ENCODE peak calls at places on chromosomes 6 and 20, in six cellular contexts. One of them, this sample, is unnamed.

GRCh38 chr6:39657355-39657754 is 67.9 kb downstream of the KIF6 start:
- DNase-seq in HCT116: no peak
- DNase-seq in GM12878: no peak
- DNase-seq in HepG2: no peak
- DNase-seq in H1: no peak
- DNase-seq in K562: no peak
- DNase-seq in this sample: no peak

GRCh38 chr6:122220254-122220653 is 179.2 kb upstream of the HSF2 start:
- DNase-seq in HCT116: no peak
- DNase-seq in GM12878: no peak
- DNase-seq in HepG2: no peak
- DNase-seq in H1: no peak
- DNase-seq in K562: no peak
- DNase-seq in this sample: no peak

GRCh38 chr20:48260370-48260769 is 475.1 kb upstream of the SULF2 start:
- DNase-seq in HCT116: no peak
- DNase-seq in GM12878: no peak
- DNase-seq in HepG2: no peak
- DNase-seq in H1: no peak
- DNase-seq in K562: no peak
- DNase-seq in this sample: no peak

GRCh38 chr6:163751032-163751525 is 336.6 kb downstream of the QKI start:
- DNase-seq in HCT116: no peak
- DNase-seq in GM12878: no peak
- DNase-seq in HepG2: no peak
- DNase-seq in H1: no peak
- DNase-seq in K562: no peak
- DNase-seq in this sample: no peak

GRCh38 chr20:21048841-21049273 is 57.3 kb downstream of the LINC00237 start:
- DNase-seq in HCT116: peak; percentile 28
- DNase-seq in GM12878: no peak
- DNase-seq in HepG2: peak; percentile 55
- DNase-seq in H1: peak; percentile 96
- DNase-seq in K562: peak; percentile 74
- DNase-seq in this sample: peak; percentile 88

GRCh38 chr6:159833556-159833955 is 33.5 kb downstream of the PNLDC1 start:
- DNase-seq in HCT116: no peak
- DNase-seq in GM12878: no peak
- DNase-seq in HepG2: no peak
- DNase-seq in H1: no peak
- DNase-seq in K562: no peak
- DNase-seq in this sample: no peak

GRCh38 chr20:22382742-22383141 is 201.6 kb downstream of the FOXA2 start:
- DNase-seq in HCT116: no peak
- DNase-seq in GM12878: no peak
- DNase-seq in HepG2: no peak
- DNase-seq in H1: no peak
- DNase-seq in K562: no peak
- DNase-seq in this sample: no peak

GRCh38 chr6:117463762-117464665 is 18.5 kb upstream of the DCBLD1 start:
- DNase-seq in HCT116: no peak
- DNase-seq in GM12878: no peak
- DNase-seq in HepG2: no peak
- DNase-seq in H1: no peak
- DNase-seq in K562: no peak
- DNase-seq in this sample: no peak

GRCh38 chr6:110125361-110125760 is 54.1 kb downstream of the WASF1 start:
- DNase-seq in HCT116: no peak
- DNase-seq in GM12878: no peak
- DNase-seq in HepG2: peak; percentile 2
- DNase-seq in H1: no peak
- DNase-seq in K562: no peak
- DNase-seq in this sample: no peak

GRCh38 chr6:138864343-138864890 is 68.5 kb downstream of the ECT2L start:
- DNase-seq in HCT116: no peak
- DNase-seq in GM12878: no peak
- DNase-seq in HepG2: no peak
- DNase-seq in H1: no peak
- DNase-seq in K562: no peak
- DNase-seq in this sample: no peak

GRCh38 chr20:17884318-17885003 is 84.1 kb downstream of the SNX5 start:
- DNase-seq in HCT116: no peak
- DNase-seq in GM12878: no peak
- DNase-seq in HepG2: no peak
- DNase-seq in H1: no peak
- DNase-seq in K562: no peak
- DNase-seq in this sample: no peak

GRCh38 chr6:108676555-108676954 is 115.8 kb downstream of the FOXO3 start:
- DNase-seq in HCT116: no peak
- DNase-seq in GM12878: no peak
- DNase-seq in HepG2: no peak
- DNase-seq in H1: no peak
- DNase-seq in K562: no peak
- DNase-seq in this sample: no peak

GRCh38 chr6:144197919-144198318 is 47.6 kb downstream of the STX11 start:
- DNase-seq in HCT116: no peak
- DNase-seq in GM12878: no peak
- DNase-seq in HepG2: no peak
- DNase-seq in H1: no peak
- DNase-seq in K562: no peak
- DNase-seq in this sample: no peak

GRCh38 chr20:34142121-34142520 is 30.1 kb upstream of the EIF2S2 start:
- DNase-seq in HCT116: no peak
- DNase-seq in GM12878: no peak
- DNase-seq in HepG2: no peak
- DNase-seq in H1: no peak
- DNase-seq in K562: no peak
- DNase-seq in this sample: no peak

GRCh38 chr6:2749972-2750600 is 636 bp downstream of the MYLK4 start:
- DNase-seq in HCT116: peak; percentile 43
- DNase-seq in GM12878: no peak
- DNase-seq in HepG2: peak; percentile 46
- DNase-seq in H1: peak; percentile 81
- DNase-seq in K562: peak; percentile 71
- DNase-seq in this sample: peak; percentile 62

GRCh38 chr6:2990179-2990931 is 9.3 kb upstream of the NQO2 start:
- DNase-seq in HCT116: no peak
- DNase-seq in GM12878: no peak
- DNase-seq in HepG2: no peak
- DNase-seq in H1: no peak
- DNase-seq in K562: peak; percentile 49
- DNase-seq in this sample: no peak

GRCh38 chr20:60078351-60079250 is 120.4 kb downstream of the CDH26 start:
- DNase-seq in HCT116: no peak
- DNase-seq in GM12878: no peak
- DNase-seq in HepG2: no peak
- DNase-seq in H1: no peak
- DNase-seq in K562: no peak
- DNase-seq in this sample: no peak

GRCh38 chr6:24761193-24761835 is 13.4 kb upstream of the GMNN start:
- DNase-seq in HCT116: no peak
- DNase-seq in GM12878: no peak
- DNase-seq in HepG2: no peak
- DNase-seq in H1: no peak
- DNase-seq in K562: peak; percentile 49
- DNase-seq in this sample: peak; percentile 52

GRCh38 chr20:50004175-50004574 is 21.4 kb downstream of the SNAI1 start:
- DNase-seq in HCT116: no peak
- DNase-seq in GM12878: no peak
- DNase-seq in HepG2: no peak
- DNase-seq in H1: no peak
- DNase-seq in K562: no peak
- DNase-seq in this sample: no peak

GRCh38 chr20:8073024-8073832 is 53.7 kb upstream of the TMX4 start:
- DNase-seq in HCT116: no peak
- DNase-seq in GM12878: no peak
- DNase-seq in HepG2: peak; percentile 29
- DNase-seq in H1: no peak
- DNase-seq in K562: no peak
- DNase-seq in this sample: no peak

GRCh38 chr6:138795809-138796469 is at the start of gene ECT2L:
- DNase-seq in HCT116: no peak
- DNase-seq in GM12878: no peak
- DNase-seq in HepG2: no peak
- DNase-seq in H1: peak; percentile 89
- DNase-seq in K562: no peak
- DNase-seq in this sample: peak; percentile 84

DNA sequence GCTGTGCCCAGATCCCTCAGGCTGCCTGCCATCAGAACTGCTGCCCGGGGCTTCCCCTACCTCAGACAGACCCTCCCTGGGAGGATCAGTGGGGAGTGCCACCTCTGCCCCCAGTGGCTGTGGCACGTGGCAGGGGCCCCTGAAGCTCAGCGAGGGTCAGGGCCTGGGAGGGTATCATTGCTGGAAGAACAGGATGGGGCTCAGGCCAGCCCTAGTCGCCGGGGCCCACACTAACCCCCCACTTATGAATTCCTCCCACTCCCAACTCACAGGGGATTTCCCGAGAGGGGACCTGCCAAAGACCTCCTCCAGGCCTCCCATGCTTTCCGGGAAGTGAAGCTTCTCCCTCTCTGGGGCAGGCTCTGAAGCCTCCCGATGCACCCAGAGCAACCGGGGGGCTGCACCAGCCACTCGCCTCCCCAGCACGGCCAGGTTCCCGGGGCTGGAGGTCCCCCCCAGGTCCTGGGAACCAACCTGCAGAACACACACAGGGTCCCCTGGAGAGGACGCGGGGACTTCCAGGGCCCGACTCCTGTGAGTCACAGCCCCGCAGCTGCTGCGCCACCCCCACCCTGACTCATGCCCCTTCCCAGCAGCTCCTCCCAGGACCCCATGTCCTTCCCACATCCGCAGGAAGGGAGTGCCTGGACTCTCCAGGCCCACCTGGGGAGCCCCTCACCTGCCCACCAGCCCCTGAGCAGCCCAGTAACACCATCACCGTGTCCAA is 2.5 kb downstream of the TNFRSF6B start:
- DNase-seq in HCT116: peak; percentile 67
- DNase-seq in GM12878: peak; percentile 30
- DNase-seq in HepG2: no peak
- DNase-seq in H1: no peak
- DNase-seq in K562: no peak
- DNase-seq in this sample: no peak
- TF ChIP-seq ATF3 in HCT116: no peak
- TF ChIP-seq ATF3 in GM12878: no peak
- TF ChIP-seq ATF3 in HepG2: no peak
- TF ChIP-seq ATF3 in H1: no peak
- TF ChIP-seq ATF3 in K562: no peak
- TF ChIP-seq ATF3 in this sample: no peak

GRCh38 chr6:104995989-104996617 is 39.2 kb downstream of the LIN28B start:
- DNase-seq in HCT116: no peak
- DNase-seq in GM12878: no peak
- DNase-seq in HepG2: no peak
- DNase-seq in H1: no peak
- DNase-seq in K562: no peak
- DNase-seq in this sample: no peak
- TF ChIP-seq CTCF in HCT116: peak; percentile 15
- TF ChIP-seq CTCF in GM12878: peak; percentile 6
- TF ChIP-seq CTCF in HepG2: peak; percentile 31
- TF ChIP-seq CTCF in H1: no peak
- TF ChIP-seq CTCF in K562: no peak
- TF ChIP-seq CTCF in this sample: no peak

GRCh38 chr20:53736757-53737403 is 143.2 kb upstream of the ZNF217 start:
- DNase-seq in HCT116: no peak
- DNase-seq in GM12878: peak; percentile 79
- DNase-seq in HepG2: no peak
- DNase-seq in H1: no peak
- DNase-seq in K562: no peak
- DNase-seq in this sample: no peak

GRCh38 chr20:53737404-53738038 is 143.9 kb upstream of the ZNF217 start:
- DNase-seq in HCT116: no peak
- DNase-seq in GM12878: no peak
- DNase-seq in HepG2: no peak
- DNase-seq in H1: no peak
- DNase-seq in K562: peak; percentile 29
- DNase-seq in this sample: no peak

GRCh38 chr20:53738039-53738944 is 144.7 kb upstream of the ZNF217 start:
- DNase-seq in HCT116: no peak
- DNase-seq in GM12878: no peak
- DNase-seq in HepG2: peak; percentile 88
- DNase-seq in H1: no peak
- DNase-seq in K562: peak; percentile 35
- DNase-seq in this sample: peak; percentile 64

GRCh38 chr20:53739799-53740785 is 146.5 kb upstream of the ZNF217 start:
- DNase-seq in HCT116: no peak
- DNase-seq in GM12878: no peak
- DNase-seq in HepG2: no peak
- DNase-seq in H1: no peak
- DNase-seq in K562: no peak
- DNase-seq in this sample: no peak

GRCh38 chr20:53738945-53739798 is 145.5 kb upstream of the ZNF217 start:
- DNase-seq in HCT116: no peak
- DNase-seq in GM12878: no peak
- DNase-seq in HepG2: no peak
- DNase-seq in H1: no peak
- DNase-seq in K562: peak; percentile 68
- DNase-seq in this sample: no peak
- TF ChIP-seq ATF3 in HCT116: no peak
- TF ChIP-seq ATF3 in GM12878: no peak
- TF ChIP-seq ATF3 in HepG2: no peak
- TF ChIP-seq ATF3 in H1: no peak
- TF ChIP-seq ATF3 in K562: no peak
- TF ChIP-seq ATF3 in this sample: no peak

GRCh38 chr6:43308990-43309477 is 408 bp upstream of the CRIP3 start:
- DNase-seq in HCT116: no peak
- DNase-seq in GM12878: no peak
- DNase-seq in HepG2: no peak
- DNase-seq in H1: no peak
- DNase-seq in K562: no peak
- DNase-seq in this sample: no peak

GRCh38 chr6:43307451-43308100 is 1.1 kb downstream of the CRIP3 start:
- DNase-seq in HCT116: no peak
- DNase-seq in GM12878: no peak
- DNase-seq in HepG2: no peak
- DNase-seq in H1: no peak
- DNase-seq in K562: no peak
- DNase-seq in this sample: no peak

GRCh38 chr6:43306086-43306485 is 2.5 kb downstream of the CRIP3 start:
- DNase-seq in HCT116: no peak
- DNase-seq in GM12878: no peak
- DNase-seq in HepG2: no peak
- DNase-seq in H1: no peak
- DNase-seq in K562: no peak
- DNase-seq in this sample: no peak

GRCh38 chr6:43310137-43310536 is 1.5 kb upstream of the CRIP3 start:
- DNase-seq in HCT116: no peak
- DNase-seq in GM12878: no peak
- DNase-seq in HepG2: no peak
- DNase-seq in H1: no peak
- DNase-seq in K562: no peak
- DNase-seq in this sample: no peak

GRCh38 chr6:43308101-43308989 is at the start of gene CRIP3:
- DNase-seq in HCT116: no peak
- DNase-seq in GM12878: no peak
- DNase-seq in HepG2: no peak
- DNase-seq in H1: peak; percentile 86
- DNase-seq in K562: peak; percentile 70
- DNase-seq in this sample: peak; percentile 90
- TF ChIP-seq CTCF in HCT116: no peak
- TF ChIP-seq CTCF in GM12878: peak; percentile 50
- TF ChIP-seq CTCF in HepG2: peak; percentile 1
- TF ChIP-seq CTCF in H1: peak; percentile 76
- TF ChIP-seq CTCF in K562: peak; percentile 44
- TF ChIP-seq CTCF in this sample: no peak